ENCODE peak calls at places on chromosomes 11 and 22, in seven cellular contexts. Y, Q, A, Z, G, B and X are unnamed samples.

GRCh38 chr11:22415481-22415880 is 77.3 kb downstream of the SLC17A6 start:
- DNase-seq in Y (no peak), Q (no peak), A (no peak), Z (no peak), G (no peak), B (no peak), X (no peak)

GRCh38 chr22:38125038-38125610 is 14.6 kb upstream of the BAIAP2L2 start:
- DNase-seq in Y (no peak), Q (no peak), A (no peak), Z (no peak), G (no peak), B (no peak), X (no peak)

GRCh38 chr11:59582006-59582405 is 33.6 kb downstream of the OSBP start:
- DNase-seq in Y (no peak), Q (peak; percentile 30), A (no peak), Z (no peak), G (no peak), B (no peak), X (no peak)

GRCh38 chr22:28716686-28717085 is 24.9 kb downstream of the CHEK2 start:
- DNase-seq in Y (peak; percentile 18), Q (peak; percentile 11), A (no peak), Z (no peak), G (no peak), B (peak; percentile 35), X (no peak)

GRCh38 chr11:62149986-62150886 is 26.4 kb downstream of the INCENP start:
- DNase-seq in Y (no peak), Q (no peak), A (no peak), Z (no peak), G (no peak), B (no peak), X (no peak)

GRCh38 chr11:32012066-32012465 is 78.8 kb upstream of the RCN1 start:
- DNase-seq in Y (no peak), Q (no peak), A (no peak), Z (no peak), G (no peak), B (no peak), X (no peak)

GRCh38 chr11:130858215-130858614 is 58.1 kb downstream of the SNX19 start:
- DNase-seq in Y (no peak), Q (no peak), A (no peak), Z (no peak), G (peak; percentile 55), B (no peak), X (no peak)

GRCh38 chr22:20567993-20568417 is 60.6 kb downstream of the MED15 start:
- DNase-seq in Y (peak; percentile 47), Q (peak; percentile 71), A (no peak), Z (peak; percentile 61), G (no peak), B (no peak), X (peak; percentile 37)

GRCh38 chr11:45647329-45647728 is 18.1 kb downstream of the CHST1 start:
- DNase-seq in Y (no peak), Q (no peak), A (no peak), Z (no peak), G (no peak), B (no peak), X (no peak)

GRCh38 chr11:1435820-1436467 is 46.2 kb downstream of the BRSK2 start:
- DNase-seq in Y (no peak), Q (no peak), A (no peak), Z (no peak), G (peak; percentile 45), B (no peak), X (peak; percentile 32)

GRCh38 chr11:113632981-113633380 is 73.1 kb downstream of the TMPRSS5 start:
- DNase-seq in Y (peak; percentile 22), Q (no peak), A (no peak), Z (peak; percentile 79), G (no peak), B (no peak), X (no peak)

GRCh38 chr11:70734911-70735310 is 336.6 kb downstream of the CTTN start:
- DNase-seq in Y (no peak), Q (no peak), A (no peak), Z (no peak), G (no peak), B (no peak), X (peak; percentile 4)

GRCh38 chr11:66291706-66292542 is at the start of gene TMEM151A:
- DNase-seq in Y (no peak), Q (no peak), A (no peak), Z (peak; percentile 51), G (no peak), B (no peak), X (no peak)

GRCh38 chr22:26981520-26981919 is 324.1 kb downstream of the MIAT start:
- DNase-seq in Y (no peak), Q (no peak), A (no peak), Z (no peak), G (no peak), B (no peak), X (no peak)

GRCh38 chr11:79087238-79087956 is 353.4 kb downstream of the TENM4 start:
- DNase-seq in Y (peak; percentile 81), Q (peak; percentile 60), A (no peak), Z (peak; percentile 27), G (peak; percentile 40), B (peak; percentile 58), X (no peak)

GRCh38 chr11:37378989-37379388 is 781.0 kb upstream of the RAG2 start:
- DNase-seq in Y (no peak), Q (no peak), A (no peak), Z (no peak), G (no peak), B (no peak), X (no peak)